ENCODE peak calls at places on chromosome 18, in seven cellular contexts. A is fibroblast of pulmonary artery; B is fibroblast of lung; Z is heart left ventricle; V is heart right ventricle; K is psoas muscle; F is CD4-positive, alpha-beta T cell. N is an unnamed sample.

GRCh38 chr18:61575419-61575818 is 242.2 kb downstream of the CDH20 start:
- DNase-seq in Z (no peak), V (no peak), A (peak), B (no peak), F (no peak), K (no peak), N (no peak)

GRCh38 chr18:48022531-48023330 is 92.3 kb upstream of the SMAD2 start:
- DNase-seq in B (peak), V (peak), A (peak), F (no peak), Z (no peak), K (no peak), N (no peak)

GRCh38 chr18:48567388-48567787 is 28.6 kb downstream of the CTIF start:
- DNase-seq in K (no peak), V (no peak), A (no peak), Z (peak), B (no peak), F (no peak), N (no peak)

GRCh38 chr18:45050712-45051639 is 370.3 kb downstream of the SETBP1 start:
- DNase-seq in F (no peak), A (peak), V (no peak), K (no peak), B (peak), Z (no peak), N (no peak)

GRCh38 chr18:52409732-52410131 is 69.7 kb downstream of the DCC start:
- DNase-seq in Z (no peak), B (no peak), A (no peak), F (no peak), V (no peak), K (no peak), N (no peak)

GRCh38 chr18:66510357-66511027 is 93.4 kb downstream of the CDH19 start:
- DNase-seq in A (peak), V (no peak), Z (no peak), B (no peak), F (no peak), K (no peak), N (no peak)

GRCh38 chr18:30886998-30887397 is 155.5 kb downstream of the DSC3 start:
- DNase-seq in K (no peak), A (no peak), B (no peak), F (no peak), V (no peak), Z (no peak), N (no peak)

GRCh38 chr18:43486462-43486861 is 209.2 kb upstream of the SYT4 start:
- DNase-seq in Z (no peak), B (peak), V (no peak), F (no peak), A (no peak), K (no peak), N (peak)

GRCh38 chr18:77899972-77900754 is 650.5 kb downstream of the GALR1 start:
- DNase-seq in K (no peak), A (peak), B (peak), F (peak), Z (peak), V (no peak), N (peak)

GRCh38 chr18:41396861-41397260 is 558.2 kb upstream of the PIK3C3 start:
- DNase-seq in K (no peak), B (no peak), Z (no peak), F (no peak), V (no peak), A (no peak), N (no peak)

GRCh38 chr18:9898792-9899549 is 13.2 kb downstream of the TXNDC2 start:
- DNase-seq in B (no peak), A (peak), V (no peak), F (no peak), K (no peak), Z (no peak), N (no peak)

GRCh38 chr18:79942786-79943607 is 8.5 kb downstream of the SLC66A2 start:
- DNase-seq in K (no peak), V (no peak), A (no peak), B (no peak), Z (no peak), F (no peak), N (no peak)

GRCh38 chr18:3451166-3451988 is 1.4 kb downstream of the TGIF1 start:
- DNase-seq in F (peak), Z (peak), B (peak), K (peak), V (peak), A (peak), N (peak)

GRCh38 chr18:61677435-61677830 is 215.4 kb downstream of the RNF152 start:
- DNase-seq in Z (no peak), K (no peak), F (no peak), B (no peak), V (no peak), A (no peak), N (no peak)

GRCh38 chr18:41771971-41772370 is 183.1 kb upstream of the PIK3C3 start:
- DNase-seq in K (no peak), Z (no peak), A (no peak), F (no peak), V (no peak), B (peak), N (no peak)

GRCh38 chr18:21703241-21703820 is 1.2 kb downstream of the ABHD3 start:
- DNase-seq in Z (no peak), K (no peak), A (no peak), V (no peak), B (peak), F (peak), N (no peak)

GRCh38 chr18:59359576-59359952 is 499 bp upstream of the LMAN1 start:
- DNase-seq in B (peak), V (no peak), A (no peak), Z (no peak), F (no peak), K (no peak), N (no peak)

GRCh38 chr18:57445488-57446319 is 10.5 kb downstream of the ONECUT2 start:
- DNase-seq in V (no peak), Z (no peak), A (no peak), F (no peak), K (no peak), B (no peak), N (peak)

GRCh38 chr18:23859466-23860352 is 154.8 kb upstream of the TTC39C start:
- DNase-seq in K (no peak), V (no peak), F (no peak), Z (no peak), A (no peak), B (no peak), N (no peak)

GRCh38 chr18:44568986-44569385 is 111.7 kb upstream of the SETBP1 start:
- DNase-seq in Z (no peak), K (no peak), B (no peak), F (no peak), V (no peak), A (no peak), N (no peak)

GRCh38 chr18:6776193-6776592 is 46.7 kb downstream of the ARHGAP28 start:
- DNase-seq in Z (no peak), V (no peak), K (no peak), F (no peak), B (peak), A (peak), N (no peak)

GRCh38 chr18:40283560-40283959 is 1671.5 kb upstream of the PIK3C3 start:
- DNase-seq in A (no peak), Z (no peak), V (no peak), F (no peak), K (no peak), B (peak), N (no peak)

GRCh38 chr18:23951206-23951605 is 63.3 kb upstream of the TTC39C start:
- DNase-seq in F (no peak), K (no peak), B (no peak), Z (no peak), V (no peak), A (no peak), N (no peak)

GRCh38 chr18:41073372-41073954 is 881.6 kb upstream of the PIK3C3 start:
- DNase-seq in K (no peak), Z (no peak), F (no peak), A (peak), V (no peak), B (peak), N (no peak)

GRCh38 chr18:46402396-46402795 is 254.6 kb downstream of the LOXHD1 start:
- DNase-seq in K (no peak), Z (no peak), B (no peak), F (no peak), V (no peak), A (no peak), N (no peak)

GRCh38 chr18:44765451-44765850 is 84.8 kb downstream of the SETBP1 start:
- DNase-seq in K (no peak), Z (no peak), V (no peak), A (no peak), F (no peak), B (no peak), N (no peak)

GRCh38 chr18:26777316-26778053 is 88.0 kb downstream of the AQP4 start:
- DNase-seq in B (no peak), K (no peak), V (no peak), A (peak), Z (no peak), F (no peak), N (no peak)

GRCh38 chr18:13538630-13539029 is 187.7 kb downstream of the FAM210A start:
- DNase-seq in F (no peak), V (no peak), B (no peak), K (no peak), Z (no peak), A (no peak), N (no peak)

GRCh38 chr18:4125246-4125938 is 329.7 kb downstream of the DLGAP1 start:
- DNase-seq in B (no peak), F (no peak), V (peak), A (peak), K (peak), Z (peak), N (peak)

GRCh38 chr18:56257215-56257614 is 381.2 kb downstream of the TXNL1 start:
- DNase-seq in F (no peak), B (peak), K (no peak), Z (no peak), A (peak), V (no peak), N (no peak)

GRCh38 chr18:63199743-63200241 is 119.8 kb downstream of the BCL2 start:
- DNase-seq in K (no peak), V (no peak), F (peak), B (no peak), Z (no peak), A (no peak), N (no peak)

GRCh38 chr18:10791141-10791808 is 265.4 kb downstream of the NAPG start:
- DNase-seq in Z (no peak), V (no peak), A (no peak), F (no peak), K (no peak), B (no peak), N (no peak)

GRCh38 chr18:45896991-45897390 is 70.1 kb downstream of the EPG5 start:
- DNase-seq in K (no peak), A (no peak), F (no peak), B (no peak), V (no peak), Z (no peak), N (no peak)

GRCh38 chr18:53990485-53990884 is 234.0 kb downstream of the MBD2 start:
- DNase-seq in B (no peak), V (no peak), F (no peak), A (no peak), K (no peak), Z (no peak), N (no peak)

GRCh38 chr18:11096411-11096810 is 53.0 kb downstream of the PIEZO2 start:
- DNase-seq in B (no peak), K (no peak), Z (no peak), A (peak), F (no peak), V (no peak), N (no peak)

DNA sequence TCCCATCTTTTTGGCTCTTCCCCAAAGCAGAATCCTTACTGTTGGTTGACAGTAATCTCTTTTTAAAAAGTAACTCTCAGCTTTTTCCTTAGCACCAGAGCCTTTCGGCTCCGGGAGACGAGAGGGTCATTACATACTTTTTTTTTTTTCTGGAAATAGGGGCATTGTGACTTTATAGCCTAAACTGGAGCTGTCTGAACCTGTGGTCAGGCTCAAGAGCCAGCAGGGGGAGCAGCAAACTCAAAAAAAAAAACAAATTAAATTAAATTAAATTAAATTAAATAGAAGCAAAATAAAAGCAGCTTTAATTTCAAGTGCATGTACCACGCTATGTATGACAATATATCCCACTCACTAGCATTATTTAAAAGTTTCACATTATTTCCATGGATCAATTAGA is 156.6 kb downstream of the DTNA start:
- DNase-seq in B (peak), Z (no peak), K (no peak), F (no peak), V (no peak), A (peak), N (no peak)
- TF ChIP-seq CTCF in B (peak), Z (peak), K (peak), F (peak), V (peak), A (peak), N (peak)

GRCh38 chr18:7784171-7784570 is 217.1 kb downstream of the PTPRM start:
- DNase-seq in K (no peak), A (no peak), Z (no peak), F (no peak), V (no peak), B (no peak), N (no peak)

GRCh38 chr18:7793100-7793499 is 226.0 kb downstream of the PTPRM start:
- DNase-seq in A (no peak), V (no peak), B (no peak), K (no peak), Z (no peak), F (no peak), N (no peak)

GRCh38 chr18:7789853-7790552 is 222.9 kb downstream of the PTPRM start:
- DNase-seq in K (no peak), V (no peak), A (peak), B (peak), F (no peak), Z (no peak), N (peak)
- TF ChIP-seq CTCF in K (peak), V (peak), A (peak), B (peak), F (no peak), Z (peak), N (peak)

DNA sequence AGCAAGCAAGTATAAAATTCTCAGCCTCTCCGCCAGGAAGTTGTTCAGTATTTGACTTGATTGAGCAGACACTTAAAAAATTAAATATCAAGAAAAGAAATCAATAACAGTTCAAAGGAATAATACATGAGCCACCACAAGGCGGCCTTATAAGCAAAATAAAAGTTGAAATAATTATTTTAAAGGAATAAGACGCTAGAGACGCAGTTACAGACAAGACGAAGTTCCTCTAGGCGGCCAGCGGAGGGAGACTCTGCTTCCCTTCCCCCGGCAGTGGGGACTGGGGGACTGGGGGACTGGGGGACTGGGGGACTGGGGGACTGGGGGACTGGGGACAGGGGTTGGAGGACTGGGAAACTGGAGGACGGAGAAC is 524 bp downstream of the CCDC178 start:
- DNase-seq in F (no peak), K (no peak), Z (peak), A (peak), B (peak), V (peak), N (peak)
- TF ChIP-seq CTCF in F (no peak), K (no peak), Z (peak), A (peak), B (peak), V (peak), N (no peak)

DNA sequence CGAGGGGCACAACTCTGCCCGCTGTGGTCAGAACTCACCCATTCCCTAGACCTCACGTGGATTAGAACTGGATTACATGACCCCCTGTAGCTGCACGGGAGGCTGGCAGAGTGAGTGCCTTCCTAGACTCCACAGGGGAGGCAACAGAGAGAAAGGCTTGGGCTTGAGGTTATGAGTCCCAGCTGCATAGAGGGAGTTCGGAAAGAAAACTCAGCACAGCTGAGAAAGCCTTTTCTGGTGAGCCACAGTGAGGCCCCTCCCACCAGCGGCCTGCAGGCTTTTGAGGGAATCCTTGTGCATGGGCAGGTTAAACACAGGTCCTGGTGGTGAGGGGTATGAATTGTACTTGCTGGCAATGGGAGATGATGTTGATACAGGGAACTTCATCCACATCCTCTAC is 217.3 kb downstream of the FHOD3 start:
- DNase-seq in B (no peak), F (no peak), Z (no peak), A (no peak), K (no peak), V (no peak), N (no peak)
- TF ChIP-seq CTCF in B (no peak), F (no peak), Z (no peak), A (no peak), K (no peak), V (no peak), N (no peak)

GRCh38 chr18:37529863-37530262 is 35.7 kb downstream of the CELF4 start:
- DNase-seq in V (peak), F (no peak), A (peak), B (no peak), Z (no peak), K (no peak), N (no peak)
- TF ChIP-seq CTCF in V (no peak), F (no peak), A (peak), B (no peak), Z (no peak), K (no peak), N (no peak)

GRCh38 chr18:76306685-76307292 is 188.3 kb downstream of the ZNF516 start:
- DNase-seq in V (no peak), F (no peak), B (no peak), K (no peak), A (no peak), Z (no peak), N (no peak)
- TF ChIP-seq CTCF in V (no peak), F (no peak), B (no peak), K (no peak), A (no peak), Z (no peak), N (peak)

GRCh38 chr18:69002233-69002632 is 204.4 kb downstream of the CCDC102B start:
- DNase-seq in K (no peak), A (no peak), B (no peak), F (no peak), V (no peak), Z (no peak), N (no peak)
- TF ChIP-seq CTCF in K (no peak), A (peak), B (no peak), F (no peak), V (no peak), Z (no peak), N (peak)

GRCh38 chr18:38751897-38752296 is 1186.3 kb upstream of the CELF4 start:
- DNase-seq in B (peak), K (no peak), V (no peak), A (no peak), Z (peak), F (no peak), N (no peak)

GRCh38 chr18:38752430-38752829 is 1186.8 kb upstream of the CELF4 start:
- DNase-seq in V (no peak), K (no peak), B (no peak), Z (no peak), F (no peak), A (no peak), N (no peak)

GRCh38 chr18:38750786-38751185 is 1185.2 kb upstream of the CELF4 start:
- DNase-seq in V (no peak), K (no peak), Z (no peak), A (no peak), B (no peak), F (no peak), N (no peak)

GRCh38 chr18:38751211-38751610 is 1185.6 kb upstream of the CELF4 start:
- DNase-seq in B (no peak), K (no peak), F (no peak), Z (no peak), V (no peak), A (no peak), N (no peak)

GRCh38 chr18:38747153-38747552 is 1181.6 kb upstream of the CELF4 start:
- DNase-seq in K (no peak), V (no peak), Z (no peak), F (no peak), B (no peak), A (no peak), N (no peak)
- TF ChIP-seq CTCF in K (no peak), V (no peak), Z (no peak), F (no peak), B (no peak), A (no peak), N (no peak)

GRCh38 chr18:22847392-22847791 is 85.7 kb upstream of the RBBP8 start:
- DNase-seq in V (no peak), A (peak), K (no peak), F (no peak), B (peak), Z (no peak), N (no peak)

GRCh38 chr18:22844643-22845042 is 88.5 kb upstream of the RBBP8 start:
- DNase-seq in V (no peak), A (no peak), B (no peak), Z (no peak), F (no peak), K (no peak), N (no peak)

GRCh38 chr18:22847867-22848451 is 85.2 kb upstream of the RBBP8 start:
- DNase-seq in A (no peak), K (no peak), F (no peak), Z (no peak), B (peak), V (no peak), N (no peak)

GRCh38 chr18:22846697-22847096 is 86.4 kb upstream of the RBBP8 start:
- DNase-seq in F (no peak), V (no peak), Z (no peak), A (no peak), B (no peak), K (no peak), N (no peak)

DNA sequence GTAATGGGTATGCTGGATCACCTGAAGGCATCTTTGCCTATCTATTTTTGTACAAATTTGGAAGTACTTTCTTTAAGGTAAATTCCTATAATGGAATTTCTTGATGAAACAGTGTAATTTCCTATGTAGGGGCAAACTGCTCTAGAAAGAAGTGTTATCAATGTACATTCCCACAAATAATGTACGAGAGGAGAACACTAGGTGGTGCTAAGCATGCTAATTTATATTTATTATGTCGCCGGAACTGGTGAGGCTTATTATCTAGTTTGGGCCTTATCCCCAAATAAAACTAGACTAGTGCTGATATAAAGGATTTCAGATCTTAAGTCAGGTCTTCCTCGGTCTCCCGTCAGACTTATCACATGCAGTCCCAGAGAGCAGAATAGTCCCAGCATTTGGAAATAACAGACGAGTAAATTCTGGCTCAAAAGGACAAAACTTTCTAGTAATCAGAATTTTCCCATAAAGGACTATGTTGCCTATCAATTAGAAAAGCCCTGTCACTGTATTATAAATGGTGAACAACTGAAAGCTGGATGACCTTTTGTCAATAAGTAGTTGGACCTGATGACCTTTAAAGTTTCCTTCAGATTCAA is 86.9 kb upstream of the RBBP8 start:
- DNase-seq in A (peak), V (no peak), Z (no peak), K (no peak), F (no peak), B (peak), N (no peak)
- TF ChIP-seq CTCF in A (peak), V (peak), Z (peak), K (peak), F (no peak), B (peak), N (no peak)

N was measured in glutamatergic neuron.